ENCODE peak calls at places on chromosomes 4 and X, in seven cellular contexts. L, U, H, F, K, Y and J are unnamed samples.

GRCh38 chr4:24763631-24764302 is 31.6 kb upstream of the SOD3 start:
- DNase-seq in L (no peak), U (no peak), H (no peak), F (no peak), K (no peak), Y (peak; percentile 76), J (no peak)

GRCh38 chr4:165986956-165987698 is 114.1 kb downstream of the TLL1 start:
- DNase-seq in L (no peak), U (no peak), H (no peak), F (no peak), K (no peak), Y (no peak), J (no peak)

GRCh38 chr4:185796176-185796575 is 15.8 kb downstream of the SORBS2 start:
- DNase-seq in L (no peak), U (no peak), H (no peak), F (no peak), K (no peak), Y (no peak), J (no peak)

GRCh38 chr4:147096667-147097604 is 151.3 kb upstream of the TTC29 start:
- DNase-seq in L (peak; percentile 35), U (peak; percentile 22), H (no peak), F (no peak), K (no peak), Y (no peak), J (no peak)

GRCh38 chr4:16532240-16532990 is 306.1 kb upstream of the TAPT1 start:
- DNase-seq in L (no peak), U (no peak), H (no peak), F (no peak), K (no peak), Y (no peak), J (no peak)

GRCh38 chrX:44785652-44786051 is 58.2 kb upstream of the DUSP21 start:
- DNase-seq in L (no peak), U (no peak), H (no peak), F (no peak), K (no peak), Y (no peak), J (no peak)

GRCh38 chrX:153226344-153227190 is 47.5 kb downstream of the MAGEA1 start:
- DNase-seq in L (no peak), U (no peak), H (peak; percentile 83), F (no peak), K (peak; percentile 29), Y (peak; percentile 10), J (peak; percentile 77)

GRCh38 chr4:157700898-157701694 is 471.7 kb downstream of the GASK1B start:
- DNase-seq in L (no peak), U (no peak), H (no peak), F (no peak), K (no peak), Y (no peak), J (no peak)

GRCh38 chrX:73448379-73448778 is 1.5 kb downstream of the CDX4 start:
- DNase-seq in L (no peak), U (no peak), H (no peak), F (no peak), K (no peak), Y (no peak), J (no peak)

GRCh38 chrX:13897571-13897970 is 80.7 kb upstream of the GPM6B start:
- DNase-seq in L (no peak), U (no peak), H (no peak), F (no peak), K (no peak), Y (no peak), J (no peak)

GRCh38 chr4:36414248-36414647 is 132.8 kb downstream of the DTHD1 start:
- DNase-seq in L (peak; percentile 26), U (no peak), H (no peak), F (no peak), K (no peak), Y (no peak), J (no peak)

GRCh38 chrX:19739683-19740082 is 147.7 kb downstream of the SH3KBP1 start:
- DNase-seq in L (peak; percentile 30), U (peak; percentile 30), H (peak; percentile 54), F (no peak), K (peak; percentile 20), Y (peak; percentile 85), J (no peak)

GRCh38 chr4:18075823-18076433 is 54.4 kb upstream of the LCORL start:
- DNase-seq in L (no peak), U (no peak), H (no peak), F (no peak), K (no peak), Y (peak; percentile 63), J (peak; percentile 17)

GRCh38 chr4:75714681-75715080 is 9.7 kb upstream of the USO1 start:
- DNase-seq in L (no peak), U (no peak), H (no peak), F (no peak), K (no peak), Y (no peak), J (no peak)

GRCh38 chr4:113773756-113774155 is 12.2 kb upstream of the CAMK2D start:
- DNase-seq in L (no peak), U (no peak), H (no peak), F (no peak), K (no peak), Y (no peak), J (no peak)

GRCh38 chr4:5785806-5786680 is 75.0 kb downstream of the EVC start:
- DNase-seq in L (no peak), U (no peak), H (no peak), F (no peak), K (no peak), Y (no peak), J (no peak)